ENCODE peak calls at places on chromosomes 12 and 14, in seven cellular contexts. One of them, this sample, is unnamed.

GRCh38 chr14:44962573-44963528 is 861 bp downstream of the TOGARAM1 start:
- DNase-seq in ACHN: peak
- DNase-seq in NCI-H2081: peak
- DNase-seq in tibial nerve: no peak
- DNase-seq in hypothalamus: peak
- DNase-seq in T-cell: no peak
- DNase-seq in fibroblast of pulmonary artery: peak
- DNase-seq in this sample: peak

GRCh38 chr14:88359500-88359899 is 26.0 kb upstream of the SPATA7 start:
- DNase-seq in ACHN: no peak
- DNase-seq in NCI-H2081: no peak
- DNase-seq in tibial nerve: no peak
- DNase-seq in hypothalamus: no peak
- DNase-seq in T-cell: no peak
- DNase-seq in fibroblast of pulmonary artery: no peak
- DNase-seq in this sample: no peak

GRCh38 chr12:45729233-45730115 is at the start of gene ARID2:
- DNase-seq in ACHN: peak
- DNase-seq in NCI-H2081: peak
- DNase-seq in tibial nerve: peak
- DNase-seq in hypothalamus: peak
- DNase-seq in T-cell: peak
- DNase-seq in fibroblast of pulmonary artery: peak
- DNase-seq in this sample: peak

GRCh38 chr12:86772688-86773087 is 516.5 kb upstream of the MGAT4C start:
- DNase-seq in ACHN: no peak
- DNase-seq in NCI-H2081: no peak
- DNase-seq in tibial nerve: no peak
- DNase-seq in hypothalamus: no peak
- DNase-seq in T-cell: no peak
- DNase-seq in fibroblast of pulmonary artery: no peak
- DNase-seq in this sample: no peak

GRCh38 chr14:105118646-105119409 is 49.7 kb downstream of the JAG2 start:
- DNase-seq in ACHN: no peak
- DNase-seq in NCI-H2081: no peak
- DNase-seq in tibial nerve: no peak
- DNase-seq in hypothalamus: no peak
- DNase-seq in T-cell: no peak
- DNase-seq in fibroblast of pulmonary artery: no peak
- DNase-seq in this sample: peak

GRCh38 chr14:92684801-92685560 is 63.4 kb downstream of the LGMN start:
- DNase-seq in ACHN: no peak
- DNase-seq in NCI-H2081: no peak
- DNase-seq in tibial nerve: no peak
- DNase-seq in hypothalamus: no peak
- DNase-seq in T-cell: no peak
- DNase-seq in fibroblast of pulmonary artery: no peak
- DNase-seq in this sample: no peak

GRCh38 chr12:68591716-68592437 is 18.8 kb upstream of the RAP1B start:
- DNase-seq in ACHN: no peak
- DNase-seq in NCI-H2081: peak
- DNase-seq in tibial nerve: no peak
- DNase-seq in hypothalamus: no peak
- DNase-seq in T-cell: no peak
- DNase-seq in fibroblast of pulmonary artery: no peak
- DNase-seq in this sample: no peak

GRCh38 chr12:72323881-72324280 is 51.7 kb downstream of the TRHDE start:
- DNase-seq in ACHN: no peak
- DNase-seq in NCI-H2081: no peak
- DNase-seq in tibial nerve: no peak
- DNase-seq in hypothalamus: no peak
- DNase-seq in T-cell: no peak
- DNase-seq in fibroblast of pulmonary artery: no peak
- DNase-seq in this sample: no peak

GRCh38 chr14:37278673-37279538 is 81.2 kb downstream of the MIPOL1 start:
- DNase-seq in ACHN: no peak
- DNase-seq in NCI-H2081: peak
- DNase-seq in tibial nerve: no peak
- DNase-seq in hypothalamus: no peak
- DNase-seq in T-cell: no peak
- DNase-seq in fibroblast of pulmonary artery: no peak
- DNase-seq in this sample: no peak

GRCh38 chr12:124633269-124633953 is 66.0 kb upstream of the NCOR2 start:
- DNase-seq in ACHN: no peak
- DNase-seq in NCI-H2081: no peak
- DNase-seq in tibial nerve: no peak
- DNase-seq in hypothalamus: no peak
- DNase-seq in T-cell: no peak
- DNase-seq in fibroblast of pulmonary artery: peak
- DNase-seq in this sample: no peak

GRCh38 chr14:55303646-55304277 is 32.5 kb downstream of the FBXO34 start:
- DNase-seq in ACHN: no peak
- DNase-seq in NCI-H2081: no peak
- DNase-seq in tibial nerve: no peak
- DNase-seq in hypothalamus: no peak
- DNase-seq in T-cell: no peak
- DNase-seq in fibroblast of pulmonary artery: peak
- DNase-seq in this sample: no peak

GRCh38 chr14:51844482-51844881 is 15.9 kb upstream of the GNG2 start:
- DNase-seq in ACHN: no peak
- DNase-seq in NCI-H2081: no peak
- DNase-seq in tibial nerve: no peak
- DNase-seq in hypothalamus: no peak
- DNase-seq in T-cell: no peak
- DNase-seq in fibroblast of pulmonary artery: no peak
- DNase-seq in this sample: no peak

GRCh38 chr12:102551186-102551585 is 70.8 kb upstream of the IGF1 start:
- DNase-seq in ACHN: no peak
- DNase-seq in NCI-H2081: no peak
- DNase-seq in tibial nerve: no peak
- DNase-seq in hypothalamus: no peak
- DNase-seq in T-cell: no peak
- DNase-seq in fibroblast of pulmonary artery: no peak
- DNase-seq in this sample: no peak

GRCh38 chr14:61103541-61104339 is 122.7 kb downstream of the SLC38A6 start:
- DNase-seq in ACHN: peak
- DNase-seq in NCI-H2081: no peak
- DNase-seq in tibial nerve: no peak
- DNase-seq in hypothalamus: no peak
- DNase-seq in T-cell: no peak
- DNase-seq in fibroblast of pulmonary artery: peak
- DNase-seq in this sample: peak

GRCh38 chr12:67592228-67593011 is 56.1 kb upstream of the DYRK2 start:
- DNase-seq in ACHN: peak
- DNase-seq in NCI-H2081: peak
- DNase-seq in tibial nerve: no peak
- DNase-seq in hypothalamus: no peak
- DNase-seq in T-cell: no peak
- DNase-seq in fibroblast of pulmonary artery: peak
- DNase-seq in this sample: no peak

GRCh38 chr12:43306066-43306465 is 245.9 kb downstream of the ADAMTS20 start:
- DNase-seq in ACHN: no peak
- DNase-seq in NCI-H2081: no peak
- DNase-seq in tibial nerve: no peak
- DNase-seq in hypothalamus: no peak
- DNase-seq in T-cell: no peak
- DNase-seq in fibroblast of pulmonary artery: peak
- DNase-seq in this sample: no peak

GRCh38 chr12:53989227-53990113 is 4.5 kb downstream of the HOXC10 start:
- DNase-seq in ACHN: peak
- DNase-seq in NCI-H2081: peak
- DNase-seq in tibial nerve: no peak
- DNase-seq in hypothalamus: no peak
- DNase-seq in T-cell: no peak
- DNase-seq in fibroblast of pulmonary artery: peak
- DNase-seq in this sample: no peak

GRCh38 chr14:90576581-90576980 is 179.8 kb downstream of the CALM1 start:
- DNase-seq in ACHN: no peak
- DNase-seq in NCI-H2081: no peak
- DNase-seq in tibial nerve: no peak
- DNase-seq in hypothalamus: no peak
- DNase-seq in T-cell: no peak
- DNase-seq in fibroblast of pulmonary artery: peak
- DNase-seq in this sample: no peak

GRCh38 chr14:47194051-47194450 is 481.4 kb downstream of the MDGA2 start:
- DNase-seq in ACHN: peak
- DNase-seq in NCI-H2081: no peak
- DNase-seq in tibial nerve: no peak
- DNase-seq in hypothalamus: no peak
- DNase-seq in T-cell: no peak
- DNase-seq in fibroblast of pulmonary artery: peak
- DNase-seq in this sample: no peak

GRCh38 chr14:85217412-85217811 is 312.5 kb upstream of the FLRT2 start:
- DNase-seq in ACHN: no peak
- DNase-seq in NCI-H2081: no peak
- DNase-seq in tibial nerve: no peak
- DNase-seq in hypothalamus: no peak
- DNase-seq in T-cell: no peak
- DNase-seq in fibroblast of pulmonary artery: no peak
- DNase-seq in this sample: no peak

GRCh38 chr14:91303091-91303923 is 58.8 kb upstream of the GPR68 start:
- DNase-seq in ACHN: peak
- DNase-seq in NCI-H2081: no peak
- DNase-seq in tibial nerve: no peak
- DNase-seq in hypothalamus: no peak
- DNase-seq in T-cell: no peak
- DNase-seq in fibroblast of pulmonary artery: peak
- DNase-seq in this sample: no peak

GRCh38 chr14:68628605-68629310 is 164.1 kb downstream of the ZFP36L1 start:
- DNase-seq in ACHN: no peak
- DNase-seq in NCI-H2081: no peak
- DNase-seq in tibial nerve: no peak
- DNase-seq in hypothalamus: no peak
- DNase-seq in T-cell: peak
- DNase-seq in fibroblast of pulmonary artery: no peak
- DNase-seq in this sample: peak

GRCh38 chr14:21768116-21768874 is 94.7 kb upstream of the OR4E1 start:
- DNase-seq in ACHN: peak
- DNase-seq in NCI-H2081: peak
- DNase-seq in tibial nerve: no peak
- DNase-seq in hypothalamus: no peak
- DNase-seq in T-cell: no peak
- DNase-seq in fibroblast of pulmonary artery: peak
- DNase-seq in this sample: no peak

GRCh38 chr12:76183459-76184186 is 99.1 kb upstream of the NAP1L1 start:
- DNase-seq in ACHN: peak
- DNase-seq in NCI-H2081: no peak
- DNase-seq in tibial nerve: no peak
- DNase-seq in hypothalamus: no peak
- DNase-seq in T-cell: no peak
- DNase-seq in fibroblast of pulmonary artery: peak
- DNase-seq in this sample: peak

This sample was measured in lung.